ENCODE peak calls at places on chromosomes 13 and 19, in seven cellular contexts. Y, D, K, W, I, S and L are unnamed samples.

GRCh38 chr13:38518328-38518727 is 168.5 kb upstream of the FREM2 start:
- DNase-seq in Y (no peak), D (no peak), K (no peak), W (no peak), I (no peak), S (no peak), L (no peak)

GRCh38 chr13:97600438-97601080 is 166.6 kb downstream of the RAP2A start:
- DNase-seq in Y (no peak), D (no peak), K (no peak), W (no peak), I (no peak), S (no peak), L (no peak)

GRCh38 chr19:56838680-56838929 is 1.9 kb downstream of the PEG3 start:
- DNase-seq in Y (no peak), D (no peak), K (no peak), W (no peak), I (no peak), S (no peak), L (no peak)

GRCh38 chr19:2791440-2791839 is 6.1 kb downstream of the THOP1 start:
- DNase-seq in Y (no peak), D (no peak), K (no peak), W (no peak), I (no peak), S (no peak), L (no peak)

GRCh38 chr19:55146648-55147218 is 2.3 kb downstream of the TNNT1 start:
- DNase-seq in Y (no peak), D (peak), K (peak), W (no peak), I (no peak), S (no peak), L (no peak)

GRCh38 chr19:31659897-31660210 is 310.6 kb upstream of the TSHZ3 start:
- DNase-seq in Y (no peak), D (no peak), K (no peak), W (no peak), I (no peak), S (no peak), L (no peak)

GRCh38 chr13:64289702-64290101 is 2874.1 kb upstream of the PCDH20 start:
- DNase-seq in Y (no peak), D (no peak), K (no peak), W (no peak), I (no peak), S (no peak), L (no peak)

GRCh38 chr19:41578886-41579285 is 2.9 kb downstream of the CEACAM21 start:
- DNase-seq in Y (no peak), D (no peak), K (no peak), W (no peak), I (no peak), S (peak), L (no peak)

GRCh38 chr13:20136781-20137703 is 23.8 kb downstream of the GJA3 start:
- DNase-seq in Y (no peak), D (peak), K (peak), W (peak), I (no peak), S (no peak), L (peak)

GRCh38 chr19:39409886-39410619 is 2.4 kb upstream of the PLEKHG2 start:
- DNase-seq in Y (peak), D (peak), K (peak), W (peak), I (peak), S (no peak), L (peak)

GRCh38 chr13:25286969-25287961 is at the start of gene MTMR6:
- DNase-seq in Y (peak), D (peak), K (peak), W (peak), I (peak), S (peak), L (peak)

GRCh38 chr19:38506723-38507550 is 73.4 kb downstream of the RYR1 start:
- DNase-seq in Y (peak), D (peak), K (peak), W (peak), I (peak), S (peak), L (peak)

GRCh38 chr13:79392882-79393563 is 13.0 kb downstream of the RBM26 start:
- DNase-seq in Y (no peak), D (no peak), K (no peak), W (no peak), I (no peak), S (no peak), L (no peak)

GRCh38 chr19:45767410-45767880 is 1.6 kb downstream of the SIX5 start:
- DNase-seq in Y (peak), D (peak), K (no peak), W (peak), I (peak), S (no peak), L (peak)

GRCh38 chr19:5063873-5064645 is 95.1 kb downstream of the KDM4B start:
- DNase-seq in Y (no peak), D (no peak), K (no peak), W (no peak), I (no peak), S (no peak), L (no peak)

GRCh38 chr19:42115705-42116104 is 16.5 kb downstream of the POU2F2 start:
- DNase-seq in Y (no peak), D (no peak), K (no peak), W (no peak), I (no peak), S (no peak), L (no peak)

GRCh38 chr13:32993109-32993508 is 23.1 kb upstream of the KL start:
- DNase-seq in Y (no peak), D (no peak), K (no peak), W (no peak), I (no peak), S (no peak), L (no peak)

GRCh38 chr19:45340899-45341453 is 426 bp downstream of the KLC3 start:
- DNase-seq in Y (no peak), D (no peak), K (no peak), W (no peak), I (no peak), S (no peak), L (no peak)

GRCh38 chr19:5225486-5226345 is 114.9 kb downstream of the PTPRS start:
- DNase-seq in Y (no peak), D (peak), K (peak), W (no peak), I (no peak), S (no peak), L (no peak)

GRCh38 chr13:66714795-66715194 is 515.3 kb downstream of the PCDH9 start:
- DNase-seq in Y (no peak), D (no peak), K (no peak), W (no peak), I (no peak), S (no peak), L (no peak)

GRCh38 chr13:29935309-29935981 is 85.0 kb upstream of the UBL3 start:
- DNase-seq in Y (no peak), D (no peak), K (no peak), W (peak), I (no peak), S (no peak), L (no peak)

GRCh38 chr13:109743706-109744453 is 42.5 kb downstream of the IRS2 start:
- DNase-seq in Y (no peak), D (no peak), K (peak), W (no peak), I (no peak), S (peak), L (no peak)

GRCh38 chr13:65472336-65472735 is 1757.8 kb downstream of the PCDH9 start:
- DNase-seq in Y (no peak), D (no peak), K (no peak), W (no peak), I (no peak), S (no peak), L (no peak)

GRCh38 chr19:57271280-57271679 is 9.0 kb upstream of the ZNF460 start:
- DNase-seq in Y (no peak), D (no peak), K (no peak), W (no peak), I (no peak), S (no peak), L (no peak)

GRCh38 chr19:13234518-13234917 is 84.3 kb downstream of the IER2 start:
- DNase-seq in Y (no peak), D (peak), K (peak), W (peak), I (peak), S (no peak), L (no peak)

GRCh38 chr13:93562676-93563075 is 336.1 kb downstream of the GPC6 start:
- DNase-seq in Y (no peak), D (no peak), K (no peak), W (no peak), I (no peak), S (no peak), L (no peak)

GRCh38 chr13:99909097-99909835 is 62.3 kb downstream of the ZIC5 start:
- DNase-seq in Y (no peak), D (no peak), K (no peak), W (no peak), I (no peak), S (no peak), L (no peak)

GRCh38 chr13:111909971-111910671 is 156.8 kb upstream of the SOX1 start:
- DNase-seq in Y (no peak), D (no peak), K (no peak), W (no peak), I (no peak), S (peak), L (peak)

GRCh38 chr13:40272776-40273139 is 393.7 kb downstream of the FOXO1 start:
- DNase-seq in Y (no peak), D (no peak), K (no peak), W (no peak), I (no peak), S (no peak), L (no peak)

GRCh38 chr19:12913011-12913561 is 6.0 kb downstream of the SYCE2 start:
- DNase-seq in Y (peak), D (no peak), K (peak), W (peak), I (peak), S (peak), L (peak)

GRCh38 chr19:32811151-32811550 is 58.4 kb downstream of the SLC7A9 start:
- DNase-seq in Y (no peak), D (no peak), K (no peak), W (no peak), I (no peak), S (no peak), L (no peak)

GRCh38 chr19:3849787-3850186 is 19.1 kb downstream of the ZFR2 start:
- DNase-seq in Y (no peak), D (peak), K (no peak), W (no peak), I (no peak), S (no peak), L (no peak)

GRCh38 chr13:20616059-20616797 is 49.3 kb downstream of the IFT88 start:
- DNase-seq in Y (no peak), D (no peak), K (no peak), W (no peak), I (no peak), S (no peak), L (no peak)

GRCh38 chr19:49638360-49638759 is 1.6 kb downstream of the RRAS start:
- DNase-seq in Y (no peak), D (no peak), K (no peak), W (no peak), I (no peak), S (no peak), L (no peak)

GRCh38 chr19:49639401-49640112 is 386 bp downstream of the RRAS start:
- DNase-seq in Y (no peak), D (no peak), K (no peak), W (no peak), I (peak), S (no peak), L (peak)

GRCh38 chr19:49642488-49643035 is 553 bp downstream of the SCAF1 start:
- DNase-seq in Y (peak), D (no peak), K (peak), W (no peak), I (no peak), S (no peak), L (no peak)

GRCh38 chr19:49641688-49642487 is at the start of gene SCAF1:
- DNase-seq in Y (peak), D (peak), K (peak), W (peak), I (peak), S (peak), L (peak)

DNA sequence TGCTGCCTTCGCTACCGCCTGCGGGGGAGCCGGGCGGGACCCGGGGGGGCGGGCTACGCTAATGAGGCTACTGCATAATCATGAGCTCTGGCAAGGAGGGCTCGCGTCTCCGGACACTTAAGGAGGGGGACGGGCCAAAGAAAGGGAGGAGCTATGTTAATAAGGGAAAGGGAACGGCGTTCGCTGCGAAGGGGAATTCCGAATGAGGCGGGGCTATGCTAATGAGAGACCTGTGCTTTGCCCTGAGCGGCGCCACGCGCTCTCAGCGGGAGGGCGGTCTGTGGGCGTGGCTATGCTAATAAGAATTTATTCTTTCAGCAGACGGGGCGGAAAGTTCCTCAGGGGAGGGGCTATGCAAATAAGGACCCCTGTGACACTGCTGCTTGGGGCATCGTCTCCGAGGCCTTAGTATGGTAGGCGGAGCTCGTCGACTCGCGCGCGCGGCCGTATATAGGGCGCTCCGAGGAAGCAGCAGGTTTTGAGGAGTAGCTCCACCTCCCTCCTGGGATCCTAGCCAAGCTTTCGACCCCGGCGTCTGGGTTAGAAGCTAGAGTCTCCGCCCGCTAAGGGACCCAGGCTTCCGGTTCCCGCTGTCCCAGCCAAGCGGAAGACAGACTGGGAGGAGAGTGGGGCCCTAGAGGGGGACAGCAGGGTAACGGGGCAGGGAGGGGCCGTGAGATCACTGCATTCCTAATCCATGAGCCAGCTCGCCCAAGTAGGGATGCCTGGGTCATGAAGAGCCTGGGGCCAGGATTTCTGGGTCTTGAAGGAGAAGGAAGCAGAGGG is at the start of gene RRAS:
- DNase-seq in Y (peak), D (peak), K (peak), W (peak), I (peak), S (peak), L (peak)
- TF ChIP-seq EP300 in Y (peak), D (peak), K (no peak), W (no peak), I (peak), S (peak), L (no peak)

GRCh38 chr19:36488118-36488815 is 1.1 kb downstream of the ZNF566 start:
- DNase-seq in Y (no peak), D (no peak), K (no peak), W (no peak), I (no peak), S (no peak), L (no peak)

GRCh38 chr19:36489920-36490415 is 607 bp upstream of the ZNF566 start:
- DNase-seq in Y (no peak), D (peak), K (peak), W (peak), I (peak), S (no peak), L (no peak)

GRCh38 chr19:36483653-36484052 is 5.7 kb downstream of the ZNF566 start:
- DNase-seq in Y (no peak), D (no peak), K (no peak), W (no peak), I (no peak), S (no peak), L (no peak)

GRCh38 chr19:36488816-36489138 is 584 bp downstream of the ZNF566 start:
- DNase-seq in Y (no peak), D (peak), K (peak), W (no peak), I (no peak), S (no peak), L (no peak)

GRCh38 chr19:36489139-36489919 is at the start of gene ZNF566:
- DNase-seq in Y (peak), D (peak), K (peak), W (peak), I (peak), S (peak), L (peak)
- H3K4me3 ChIP-seq in Y (peak), D (peak), K (peak), W (peak), I (peak), S (peak), L (peak)

GRCh38 chr19:10625003-10625761 is at the start of gene SLC44A2:
- DNase-seq in Y (peak), D (peak), K (peak), W (peak), I (peak), S (no peak), L (peak)
- TF ChIP-seq EP300 in Y (no peak), D (no peak), K (no peak), W (no peak), I (no peak), S (no peak), L (no peak)

GRCh38 chr19:29941828-29942403 is at the start of gene URI1:
- DNase-seq in Y (peak), D (peak), K (peak), W (peak), I (peak), S (peak), L (peak)

GRCh38 chr19:29944415-29945012 is 2.5 kb downstream of the URI1 start:
- DNase-seq in Y (no peak), D (no peak), K (no peak), W (no peak), I (no peak), S (no peak), L (no peak)

GRCh38 chr19:29945017-29945416 is 3.0 kb downstream of the URI1 start:
- DNase-seq in Y (no peak), D (no peak), K (no peak), W (no peak), I (no peak), S (no peak), L (no peak)

GRCh38 chr19:29942404-29943261 is 594 bp downstream of the URI1 start:
- DNase-seq in Y (peak), D (no peak), K (peak), W (peak), I (peak), S (no peak), L (peak)

DNA sequence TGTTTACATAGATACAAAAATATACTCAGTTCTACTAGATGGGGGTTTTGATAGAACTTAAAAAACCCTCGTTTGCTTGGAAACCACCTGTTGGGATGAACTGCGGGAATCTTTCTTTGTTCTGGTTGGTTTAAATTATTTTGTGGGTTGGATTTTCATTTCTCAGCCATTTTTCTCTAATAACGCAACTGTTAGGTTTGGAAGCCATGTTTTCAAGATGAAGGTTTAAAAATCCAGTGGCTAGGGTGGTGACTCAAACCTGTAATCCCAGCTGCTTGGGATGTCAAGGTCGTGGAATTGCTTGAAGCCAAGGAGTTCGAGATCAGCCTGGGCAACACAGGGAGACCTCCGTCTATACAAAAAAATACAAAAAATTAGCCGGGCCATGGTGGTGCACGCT is 1.6 kb downstream of the URI1 start:
- DNase-seq in Y (no peak), D (no peak), K (no peak), W (no peak), I (no peak), S (no peak), L (no peak)
- H3K4me3 ChIP-seq in Y (peak), D (peak), K (peak), W (no peak), I (no peak), S (peak), L (no peak)

DNA sequence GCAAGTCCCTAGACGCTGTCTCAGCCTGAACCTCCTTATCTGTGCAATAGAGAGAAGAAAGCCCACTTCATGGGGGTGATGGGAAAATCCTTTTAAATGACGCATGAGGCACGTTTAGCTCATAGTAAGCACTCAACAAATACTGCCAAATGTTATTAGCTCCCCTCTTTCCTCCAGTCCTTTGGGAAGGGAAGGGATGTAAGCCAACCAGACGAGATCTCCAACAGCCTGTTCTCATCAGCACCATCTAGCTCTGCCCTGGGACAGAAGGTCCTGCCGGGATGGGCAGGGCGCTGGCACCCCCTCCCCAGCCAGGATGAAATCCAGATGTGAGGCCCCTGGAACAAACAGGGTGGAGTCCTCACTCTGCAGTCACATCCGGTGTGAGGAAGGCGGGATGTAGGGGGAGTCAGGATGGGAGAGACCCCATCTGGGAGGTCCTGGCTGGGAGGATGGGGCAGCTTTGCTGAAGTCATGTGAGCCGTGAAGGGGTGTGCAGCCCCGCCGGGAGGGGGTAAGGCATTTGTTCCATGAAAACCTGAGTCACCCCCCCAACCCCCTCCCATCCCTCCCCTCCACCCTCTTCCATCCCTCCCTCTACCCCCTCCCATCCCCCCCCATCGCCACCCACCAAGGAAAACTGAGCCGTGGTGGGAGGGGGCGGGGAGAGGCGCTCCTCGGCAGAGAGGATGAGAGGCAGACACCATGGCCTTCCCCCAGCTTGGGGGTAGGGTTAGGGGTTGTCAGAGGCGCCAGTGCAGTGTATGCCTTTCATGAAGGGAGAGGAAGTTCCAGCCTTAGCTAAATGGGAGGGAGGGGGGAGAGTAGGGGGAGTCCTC is 4.5 kb downstream of the S1PR2 start:
- DNase-seq in Y (peak), D (peak), K (peak), W (peak), I (peak), S (peak), L (peak)
- TF ChIP-seq EP300 in Y (no peak), D (no peak), K (peak), W (no peak), I (peak), S (no peak), L (peak)